ENCODE peak calls at places on chromosome 1, in nine cellular contexts. One of them, this sample, is unnamed.

GRCh38 chr1:1926886-1927660 is 8.0 kb upstream of the TMEM52 start:
- DNase-seq in CD8-positive, alpha-beta memory T cell: no peak
- DNase-seq in HCT116: no peak
- DNase-seq in PC-3: no peak
- DNase-seq in caudate nucleus: no peak
- DNase-seq in lower lobe of right lung: no peak
- DNase-seq in neural progenitor cell: no peak
- DNase-seq in tibial nerve: no peak
- DNase-seq in coronary artery: no peak
- DNase-seq in this sample: no peak

GRCh38 chr1:30125024-30125423 is 598.4 kb downstream of the MATN1 start:
- DNase-seq in PC-3: no peak
- DNase-seq in tibial nerve: no peak
- DNase-seq in lower lobe of right lung: no peak
- DNase-seq in coronary artery: no peak
- DNase-seq in HCT116: no peak
- DNase-seq in neural progenitor cell: no peak
- DNase-seq in CD8-positive, alpha-beta memory T cell: no peak
- DNase-seq in caudate nucleus: no peak
- DNase-seq in this sample: no peak

GRCh38 chr1:229210844-229211243 is 60.1 kb upstream of the RAB4A start:
- DNase-seq in lower lobe of right lung: no peak
- DNase-seq in caudate nucleus: no peak
- DNase-seq in neural progenitor cell: no peak
- DNase-seq in CD8-positive, alpha-beta memory T cell: no peak
- DNase-seq in coronary artery: no peak
- DNase-seq in HCT116: no peak
- DNase-seq in tibial nerve: no peak
- DNase-seq in PC-3: no peak
- DNase-seq in this sample: no peak

GRCh38 chr1:116062201-116062600 is 49.0 kb upstream of the MAB21L3 start:
- DNase-seq in PC-3: no peak
- DNase-seq in CD8-positive, alpha-beta memory T cell: no peak
- DNase-seq in HCT116: no peak
- DNase-seq in neural progenitor cell: no peak
- DNase-seq in tibial nerve: no peak
- DNase-seq in caudate nucleus: no peak
- DNase-seq in coronary artery: no peak
- DNase-seq in lower lobe of right lung: no peak
- DNase-seq in this sample: no peak

GRCh38 chr1:226816585-226816984 is 53.8 kb upstream of the PSEN2 start:
- DNase-seq in caudate nucleus: no peak
- DNase-seq in lower lobe of right lung: no peak
- DNase-seq in coronary artery: no peak
- DNase-seq in HCT116: peak
- DNase-seq in CD8-positive, alpha-beta memory T cell: no peak
- DNase-seq in neural progenitor cell: no peak
- DNase-seq in tibial nerve: no peak
- DNase-seq in PC-3: peak
- DNase-seq in this sample: no peak

GRCh38 chr1:169644298-169644697 is 14.4 kb upstream of the SELP start:
- DNase-seq in lower lobe of right lung: no peak
- DNase-seq in coronary artery: no peak
- DNase-seq in tibial nerve: no peak
- DNase-seq in CD8-positive, alpha-beta memory T cell: no peak
- DNase-seq in caudate nucleus: no peak
- DNase-seq in PC-3: no peak
- DNase-seq in HCT116: no peak
- DNase-seq in neural progenitor cell: peak
- DNase-seq in this sample: no peak

GRCh38 chr1:205913451-205914204 is 29.6 kb downstream of the SLC26A9 start:
- DNase-seq in CD8-positive, alpha-beta memory T cell: no peak
- DNase-seq in caudate nucleus: no peak
- DNase-seq in PC-3: no peak
- DNase-seq in lower lobe of right lung: peak
- DNase-seq in tibial nerve: no peak
- DNase-seq in HCT116: no peak
- DNase-seq in neural progenitor cell: no peak
- DNase-seq in coronary artery: peak
- DNase-seq in this sample: no peak

GRCh38 chr1:160144921-160145320 is 6.5 kb upstream of the ATP1A4 start:
- DNase-seq in neural progenitor cell: peak
- DNase-seq in HCT116: no peak
- DNase-seq in lower lobe of right lung: no peak
- DNase-seq in tibial nerve: no peak
- DNase-seq in PC-3: no peak
- DNase-seq in caudate nucleus: no peak
- DNase-seq in coronary artery: no peak
- DNase-seq in CD8-positive, alpha-beta memory T cell: no peak
- DNase-seq in this sample: no peak

GRCh38 chr1:248404024-248404423 is 1.2 kb downstream of the OR2T1 start:
- DNase-seq in lower lobe of right lung: no peak
- DNase-seq in coronary artery: no peak
- DNase-seq in PC-3: no peak
- DNase-seq in HCT116: peak
- DNase-seq in caudate nucleus: peak
- DNase-seq in tibial nerve: no peak
- DNase-seq in neural progenitor cell: no peak
- DNase-seq in CD8-positive, alpha-beta memory T cell: no peak
- DNase-seq in this sample: no peak

GRCh38 chr1:196466656-196467055 is 141.6 kb downstream of the KCNT2 start:
- DNase-seq in lower lobe of right lung: no peak
- DNase-seq in HCT116: peak
- DNase-seq in neural progenitor cell: no peak
- DNase-seq in CD8-positive, alpha-beta memory T cell: no peak
- DNase-seq in PC-3: peak
- DNase-seq in caudate nucleus: no peak
- DNase-seq in coronary artery: no peak
- DNase-seq in tibial nerve: no peak
- DNase-seq in this sample: peak

GRCh38 chr1:168499094-168500049 is 44.4 kb downstream of the XCL2 start:
- DNase-seq in caudate nucleus: no peak
- DNase-seq in HCT116: no peak
- DNase-seq in coronary artery: no peak
- DNase-seq in tibial nerve: no peak
- DNase-seq in neural progenitor cell: no peak
- DNase-seq in CD8-positive, alpha-beta memory T cell: no peak
- DNase-seq in PC-3: peak
- DNase-seq in lower lobe of right lung: no peak
- DNase-seq in this sample: no peak

GRCh38 chr1:168507271-168507670 is 36.5 kb downstream of the XCL2 start:
- DNase-seq in neural progenitor cell: no peak
- DNase-seq in CD8-positive, alpha-beta memory T cell: no peak
- DNase-seq in PC-3: no peak
- DNase-seq in HCT116: no peak
- DNase-seq in lower lobe of right lung: no peak
- DNase-seq in caudate nucleus: no peak
- DNase-seq in tibial nerve: no peak
- DNase-seq in coronary artery: no peak
- DNase-seq in this sample: no peak

GRCh38 chr1:168506204-168506819 is 37.5 kb downstream of the XCL2 start:
- DNase-seq in coronary artery: no peak
- DNase-seq in CD8-positive, alpha-beta memory T cell: no peak
- DNase-seq in neural progenitor cell: no peak
- DNase-seq in lower lobe of right lung: no peak
- DNase-seq in caudate nucleus: no peak
- DNase-seq in HCT116: peak
- DNase-seq in PC-3: peak
- DNase-seq in tibial nerve: no peak
- DNase-seq in this sample: peak

GRCh38 chr1:168507828-168508227 is 36.0 kb downstream of the XCL2 start:
- DNase-seq in HCT116: no peak
- DNase-seq in CD8-positive, alpha-beta memory T cell: no peak
- DNase-seq in tibial nerve: no peak
- DNase-seq in coronary artery: no peak
- DNase-seq in PC-3: no peak
- DNase-seq in lower lobe of right lung: no peak
- DNase-seq in neural progenitor cell: no peak
- DNase-seq in caudate nucleus: no peak
- DNase-seq in this sample: no peak

GRCh38 chr1:168504064-168504837 is 39.5 kb downstream of the XCL2 start:
- DNase-seq in CD8-positive, alpha-beta memory T cell: no peak
- DNase-seq in tibial nerve: peak
- DNase-seq in HCT116: no peak
- DNase-seq in caudate nucleus: no peak
- DNase-seq in lower lobe of right lung: peak
- DNase-seq in coronary artery: no peak
- DNase-seq in PC-3: no peak
- DNase-seq in neural progenitor cell: no peak
- DNase-seq in this sample: peak
- H3K27ac ChIP-seq in CD8-positive, alpha-beta memory T cell: no peak
- H3K27ac ChIP-seq in tibial nerve: peak
- H3K27ac ChIP-seq in HCT116: no peak
- H3K27ac ChIP-seq in caudate nucleus: no peak
- H3K27ac ChIP-seq in lower lobe of right lung: no peak
- H3K27ac ChIP-seq in coronary artery: peak
- H3K27ac ChIP-seq in PC-3: no peak
- H3K27ac ChIP-seq in neural progenitor cell: no peak
- H3K27ac ChIP-seq in this sample: peak

DNA sequence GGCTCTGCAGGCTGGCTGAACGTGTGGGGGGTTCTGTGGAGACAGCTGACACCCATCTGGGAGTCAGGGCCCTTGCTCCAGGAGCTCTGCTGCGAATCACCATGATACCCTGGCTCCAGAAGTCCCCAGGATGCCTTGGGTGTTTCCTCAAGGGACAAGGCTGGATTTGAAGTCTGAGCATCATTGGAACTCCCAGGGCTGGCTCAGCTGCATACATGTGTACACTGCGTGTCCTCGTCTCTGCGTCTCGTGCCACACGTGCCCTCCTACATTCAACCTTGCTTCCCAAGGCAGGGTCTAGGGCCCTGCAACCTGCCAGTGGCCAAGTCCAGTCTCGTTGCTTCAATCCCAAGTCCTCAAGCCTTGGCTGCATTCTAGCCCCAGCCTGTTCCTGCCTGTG is 11.7 kb downstream of the CSF1 start:
- DNase-seq in HCT116: no peak
- DNase-seq in coronary artery: no peak
- DNase-seq in caudate nucleus: no peak
- DNase-seq in PC-3: no peak
- DNase-seq in neural progenitor cell: no peak
- DNase-seq in lower lobe of right lung: no peak
- DNase-seq in CD8-positive, alpha-beta memory T cell: no peak
- DNase-seq in tibial nerve: no peak
- DNase-seq in this sample: no peak
- H3K27ac ChIP-seq in HCT116: no peak
- H3K27ac ChIP-seq in coronary artery: peak
- H3K27ac ChIP-seq in caudate nucleus: no peak
- H3K27ac ChIP-seq in PC-3: no peak
- H3K27ac ChIP-seq in neural progenitor cell: no peak
- H3K27ac ChIP-seq in lower lobe of right lung: no peak
- H3K27ac ChIP-seq in CD8-positive, alpha-beta memory T cell: no peak
- H3K27ac ChIP-seq in tibial nerve: no peak
- H3K27ac ChIP-seq in this sample: no peak

GRCh38 chr1:3072948-3073519 is 4.0 kb downstream of the PRDM16 start:
- DNase-seq in coronary artery: no peak
- DNase-seq in caudate nucleus: no peak
- DNase-seq in lower lobe of right lung: no peak
- DNase-seq in neural progenitor cell: no peak
- DNase-seq in PC-3: no peak
- DNase-seq in HCT116: no peak
- DNase-seq in tibial nerve: no peak
- DNase-seq in CD8-positive, alpha-beta memory T cell: no peak
- DNase-seq in this sample: no peak

GRCh38 chr1:3072178-3072947 is 3.4 kb downstream of the PRDM16 start:
- DNase-seq in lower lobe of right lung: peak
- DNase-seq in PC-3: no peak
- DNase-seq in caudate nucleus: no peak
- DNase-seq in neural progenitor cell: peak
- DNase-seq in coronary artery: no peak
- DNase-seq in CD8-positive, alpha-beta memory T cell: no peak
- DNase-seq in HCT116: no peak
- DNase-seq in tibial nerve: no peak
- DNase-seq in this sample: no peak

GRCh38 chr1:3070304-3070653 is 1.3 kb downstream of the PRDM16 start:
- DNase-seq in lower lobe of right lung: no peak
- DNase-seq in neural progenitor cell: peak
- DNase-seq in HCT116: no peak
- DNase-seq in coronary artery: no peak
- DNase-seq in CD8-positive, alpha-beta memory T cell: no peak
- DNase-seq in PC-3: no peak
- DNase-seq in caudate nucleus: no peak
- DNase-seq in tibial nerve: no peak
- DNase-seq in this sample: no peak

GRCh38 chr1:3070654-3071506 is 1.9 kb downstream of the PRDM16 start:
- DNase-seq in CD8-positive, alpha-beta memory T cell: no peak
- DNase-seq in caudate nucleus: no peak
- DNase-seq in lower lobe of right lung: peak
- DNase-seq in neural progenitor cell: peak
- DNase-seq in PC-3: no peak
- DNase-seq in HCT116: no peak
- DNase-seq in tibial nerve: no peak
- DNase-seq in coronary artery: no peak
- DNase-seq in this sample: no peak

DNA sequence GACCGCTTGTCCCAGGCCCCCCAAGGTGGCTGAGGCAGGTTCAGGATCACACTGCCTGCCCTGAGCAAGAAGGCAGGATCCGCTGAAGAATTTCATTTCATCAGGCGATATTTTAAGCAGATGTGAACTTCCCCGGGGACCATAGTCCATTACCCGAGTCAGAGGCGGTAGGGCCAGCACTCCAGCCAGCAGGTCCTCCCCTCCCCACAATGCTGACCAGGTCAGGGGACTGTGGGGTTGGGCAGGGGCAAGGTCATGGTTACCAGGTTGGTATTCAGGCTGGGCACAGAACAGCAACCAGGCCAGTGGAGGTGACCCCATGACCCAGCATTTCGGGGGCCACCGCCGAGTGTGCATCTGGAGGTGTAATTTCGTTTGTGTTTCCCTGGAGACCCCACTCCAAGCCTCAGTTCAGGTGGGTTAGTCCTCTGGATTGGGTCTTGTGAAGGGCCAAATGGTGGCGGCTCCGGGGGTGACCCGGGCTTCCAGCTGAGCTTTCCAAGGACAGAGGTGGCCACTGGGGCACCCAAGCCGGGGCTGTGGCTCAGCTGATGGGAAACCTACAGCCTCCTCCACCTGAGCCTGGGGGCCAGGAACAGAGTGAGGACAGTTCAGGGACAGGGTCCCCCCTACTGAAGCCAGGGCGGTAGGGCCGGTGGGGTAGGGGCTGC is 2.6 kb downstream of the PRDM16 start:
- DNase-seq in CD8-positive, alpha-beta memory T cell: no peak
- DNase-seq in HCT116: no peak
- DNase-seq in caudate nucleus: no peak
- DNase-seq in coronary artery: no peak
- DNase-seq in neural progenitor cell: no peak
- DNase-seq in PC-3: no peak
- DNase-seq in tibial nerve: no peak
- DNase-seq in lower lobe of right lung: peak
- DNase-seq in this sample: no peak
- H3K27ac ChIP-seq in CD8-positive, alpha-beta memory T cell: no peak
- H3K27ac ChIP-seq in HCT116: no peak
- H3K27ac ChIP-seq in caudate nucleus: peak
- H3K27ac ChIP-seq in coronary artery: peak
- H3K27ac ChIP-seq in neural progenitor cell: no peak
- H3K27ac ChIP-seq in PC-3: no peak
- H3K27ac ChIP-seq in tibial nerve: peak
- H3K27ac ChIP-seq in lower lobe of right lung: peak
- H3K27ac ChIP-seq in this sample: no peak

GRCh38 chr1:97066860-97067259 is 345.3 kb downstream of the PTBP2 start:
- DNase-seq in coronary artery: no peak
- DNase-seq in PC-3: no peak
- DNase-seq in HCT116: no peak
- DNase-seq in caudate nucleus: no peak
- DNase-seq in tibial nerve: no peak
- DNase-seq in lower lobe of right lung: no peak
- DNase-seq in neural progenitor cell: no peak
- DNase-seq in CD8-positive, alpha-beta memory T cell: no peak
- DNase-seq in this sample: no peak
- H3K27ac ChIP-seq in coronary artery: no peak
- H3K27ac ChIP-seq in PC-3: no peak
- H3K27ac ChIP-seq in HCT116: no peak
- H3K27ac ChIP-seq in caudate nucleus: no peak
- H3K27ac ChIP-seq in tibial nerve: no peak
- H3K27ac ChIP-seq in lower lobe of right lung: no peak
- H3K27ac ChIP-seq in neural progenitor cell: no peak
- H3K27ac ChIP-seq in CD8-positive, alpha-beta memory T cell: no peak
- H3K27ac ChIP-seq in this sample: no peak